ENCODE peak calls at places on chromosomes 12 and 14, in four cellular contexts. One of them, this sample, is unnamed.

GRCh38 chr12:123150273-123150803 is 552 bp downstream of the PITPNM2 start:
- DNase-seq in HEK293T: peak; percentile 56
- DNase-seq in HepG2: no peak
- DNase-seq in GM12878: no peak
- DNase-seq in this sample: peak; percentile 80

GRCh38 chr12:10191865-10192264 is 13.0 kb downstream of the TMEM52B start:
- DNase-seq in HEK293T: no peak
- DNase-seq in HepG2: no peak
- DNase-seq in GM12878: no peak
- DNase-seq in this sample: no peak

GRCh38 chr14:21268612-21269251 is 510 bp downstream of the HNRNPC start:
- DNase-seq in HEK293T: no peak
- DNase-seq in HepG2: peak; percentile 77
- DNase-seq in GM12878: no peak
- DNase-seq in this sample: peak; percentile 70

GRCh38 chr12:49983892-49984291 is 11.1 kb downstream of the AQP6 start:
- DNase-seq in HEK293T: no peak
- DNase-seq in HepG2: no peak
- DNase-seq in GM12878: no peak
- DNase-seq in this sample: peak; percentile 65

GRCh38 chr12:88638956-88639355 is 58.7 kb upstream of the KITLG start:
- DNase-seq in HEK293T: no peak
- DNase-seq in HepG2: no peak
- DNase-seq in GM12878: no peak
- DNase-seq in this sample: no peak

GRCh38 chr12:66087365-66087943 is 43.1 kb downstream of the LLPH start:
- DNase-seq in HEK293T: peak; percentile 61
- DNase-seq in HepG2: peak; percentile 57
- DNase-seq in GM12878: no peak
- DNase-seq in this sample: peak; percentile 39

GRCh38 chr14:56235388-56235787 is 117.2 kb downstream of the PELI2 start:
- DNase-seq in HEK293T: no peak
- DNase-seq in HepG2: no peak
- DNase-seq in GM12878: no peak
- DNase-seq in this sample: no peak

GRCh38 chr14:103216857-103217256 is 93.6 kb downstream of the TNFAIP2 start:
- DNase-seq in HEK293T: no peak
- DNase-seq in HepG2: no peak
- DNase-seq in GM12878: no peak
- DNase-seq in this sample: no peak

GRCh38 chr14:64423987-64424386 is 35.8 kb downstream of the MTHFD1 start:
- DNase-seq in HEK293T: no peak
- DNase-seq in HepG2: no peak
- DNase-seq in GM12878: no peak
- DNase-seq in this sample: no peak

GRCh38 chr12:105428793-105429192 is 98.3 kb downstream of the C12orf75 start:
- DNase-seq in HEK293T: no peak
- DNase-seq in HepG2: no peak
- DNase-seq in GM12878: no peak
- DNase-seq in this sample: no peak

GRCh38 chr12:50110127-50110761 is 1.8 kb upstream of the COX14 start:
- DNase-seq in HEK293T: no peak
- DNase-seq in HepG2: peak; percentile 86
- DNase-seq in GM12878: peak; percentile 50
- DNase-seq in this sample: peak; percentile 87

GRCh38 chr12:93000026-93000425 is 70.9 kb upstream of the EEA1 start:
- DNase-seq in HEK293T: no peak
- DNase-seq in HepG2: no peak
- DNase-seq in GM12878: no peak
- DNase-seq in this sample: no peak

GRCh38 chr12:131129839-131130238 is 176.1 kb downstream of the ADGRD1 start:
- DNase-seq in HEK293T: no peak
- DNase-seq in HepG2: no peak
- DNase-seq in GM12878: no peak
- DNase-seq in this sample: no peak

GRCh38 chr14:52902971-52903385 is 47.9 kb downstream of the FERMT2 start:
- DNase-seq in HEK293T: no peak
- DNase-seq in HepG2: no peak
- DNase-seq in GM12878: no peak
- DNase-seq in this sample: no peak

GRCh38 chr12:28507055-28507454 is 316.8 kb downstream of the CCDC91 start:
- DNase-seq in HEK293T: no peak
- DNase-seq in HepG2: no peak
- DNase-seq in GM12878: no peak
- DNase-seq in this sample: no peak

GRCh38 chr14:84826349-84826748 is 703.6 kb upstream of the FLRT2 start:
- DNase-seq in HEK293T: no peak
- DNase-seq in HepG2: no peak
- DNase-seq in GM12878: no peak
- DNase-seq in this sample: no peak
- TF ChIP-seq FOXK2 in HEK293T: no peak
- TF ChIP-seq FOXK2 in HepG2: no peak
- TF ChIP-seq FOXK2 in GM12878: no peak
- TF ChIP-seq FOXK2 in this sample: no peak

GRCh38 chr14:85423889-85424288 is 106.1 kb upstream of the FLRT2 start:
- DNase-seq in HEK293T: no peak
- DNase-seq in HepG2: no peak
- DNase-seq in GM12878: no peak
- DNase-seq in this sample: no peak

GRCh38 chr14:85420278-85420677 is 109.7 kb upstream of the FLRT2 start:
- DNase-seq in HEK293T: no peak
- DNase-seq in HepG2: no peak
- DNase-seq in GM12878: no peak
- DNase-seq in this sample: no peak

GRCh38 chr14:85418716-85419115 is 111.2 kb upstream of the FLRT2 start:
- DNase-seq in HEK293T: no peak
- DNase-seq in HepG2: no peak
- DNase-seq in GM12878: no peak
- DNase-seq in this sample: no peak

GRCh38 chr14:85420707-85421106 is 109.2 kb upstream of the FLRT2 start:
- DNase-seq in HEK293T: no peak
- DNase-seq in HepG2: no peak
- DNase-seq in GM12878: no peak
- DNase-seq in this sample: no peak

DNA sequence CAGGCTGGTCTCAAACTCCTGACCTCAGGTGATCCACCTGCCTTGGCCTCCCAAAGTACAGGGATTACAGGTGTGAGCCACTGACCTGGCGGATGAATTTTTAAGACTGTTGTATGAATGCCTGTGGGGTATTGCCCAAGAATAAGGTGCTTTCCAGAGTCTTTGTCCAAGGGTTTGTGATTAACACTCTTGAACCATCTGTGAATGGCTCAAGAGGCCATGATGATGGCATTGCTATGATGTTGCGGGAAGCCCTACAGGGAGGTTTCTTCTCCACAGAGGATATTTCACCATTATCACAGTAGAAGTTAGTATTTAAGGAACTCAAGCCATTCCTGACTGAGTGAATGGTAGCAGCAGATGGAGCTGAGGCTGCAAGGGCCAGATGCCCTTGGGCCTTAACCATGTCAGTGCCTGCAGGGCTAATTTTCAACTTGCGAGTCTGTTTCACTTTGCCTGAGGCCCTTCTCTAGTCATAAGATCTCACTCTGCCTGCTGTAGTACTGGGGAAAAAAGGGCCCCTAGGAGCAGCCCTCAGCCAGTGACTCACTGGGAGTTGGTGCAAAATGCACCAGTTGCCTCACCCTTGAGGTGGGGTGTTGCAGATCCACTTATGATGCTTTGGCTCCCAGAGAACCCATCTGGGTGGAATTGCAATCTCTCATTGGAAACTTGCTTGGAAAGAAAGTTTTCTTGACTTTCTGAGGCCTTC is 108.6 kb upstream of the FLRT2 start:
- DNase-seq in HEK293T: no peak
- DNase-seq in HepG2: no peak
- DNase-seq in GM12878: no peak
- DNase-seq in this sample: no peak
- TF ChIP-seq FOXK2 in HEK293T: no peak
- TF ChIP-seq FOXK2 in HepG2: no peak
- TF ChIP-seq FOXK2 in GM12878: no peak
- TF ChIP-seq FOXK2 in this sample: no peak

GRCh38 chr14:77890873-77891272 is 91.0 kb downstream of the ADCK1 start:
- DNase-seq in HEK293T: no peak
- DNase-seq in HepG2: no peak
- DNase-seq in GM12878: no peak
- DNase-seq in this sample: no peak

GRCh38 chr14:77886010-77886409 is 86.1 kb downstream of the ADCK1 start:
- DNase-seq in HEK293T: no peak
- DNase-seq in HepG2: no peak
- DNase-seq in GM12878: no peak
- DNase-seq in this sample: no peak

GRCh38 chr14:77892890-77893484 is 93.1 kb downstream of the ADCK1 start:
- DNase-seq in HEK293T: no peak
- DNase-seq in HepG2: no peak
- DNase-seq in GM12878: no peak
- DNase-seq in this sample: peak; percentile 39

GRCh38 chr14:77892381-77892871 is 92.5 kb downstream of the ADCK1 start:
- DNase-seq in HEK293T: no peak
- DNase-seq in HepG2: no peak
- DNase-seq in GM12878: no peak
- DNase-seq in this sample: peak; percentile 45

DNA sequence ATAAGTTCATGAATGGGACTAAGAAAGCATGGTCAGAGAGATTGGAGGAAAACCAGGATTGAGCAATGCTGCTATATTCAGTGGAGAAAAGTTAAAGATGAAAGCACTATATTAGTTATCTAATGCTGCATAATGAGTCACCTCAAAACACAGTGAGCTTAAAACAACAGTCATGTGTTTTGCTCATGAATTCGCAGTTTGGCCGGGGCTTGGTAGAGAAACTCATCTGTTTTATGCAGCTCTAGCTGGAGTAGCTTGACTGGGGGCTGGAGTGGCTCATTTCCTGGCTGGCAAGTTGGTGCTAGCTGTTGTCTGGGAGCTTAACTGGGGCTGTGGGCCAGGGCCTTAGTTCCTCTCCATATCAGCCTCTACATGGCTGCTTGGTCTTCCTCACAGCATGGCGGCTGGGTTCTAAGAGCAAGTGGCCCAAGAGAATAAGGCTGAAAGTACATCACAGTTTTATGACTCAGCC is 90.1 kb downstream of the ADCK1 start:
- DNase-seq in HEK293T: no peak
- DNase-seq in HepG2: no peak
- DNase-seq in GM12878: no peak
- DNase-seq in this sample: no peak
- TF ChIP-seq FOXK2 in HEK293T: no peak
- TF ChIP-seq FOXK2 in HepG2: no peak
- TF ChIP-seq FOXK2 in GM12878: no peak
- TF ChIP-seq FOXK2 in this sample: no peak

GRCh38 chr12:46433829-46434228 is 61.3 kb upstream of the SLC38A2 start:
- DNase-seq in HEK293T: no peak
- DNase-seq in HepG2: no peak
- DNase-seq in GM12878: no peak
- DNase-seq in this sample: no peak

GRCh38 chr12:46432325-46432724 is 59.8 kb upstream of the SLC38A2 start:
- DNase-seq in HEK293T: no peak
- DNase-seq in HepG2: no peak
- DNase-seq in GM12878: no peak
- DNase-seq in this sample: no peak

GRCh38 chr12:46435625-46436024 is 63.1 kb upstream of the SLC38A2 start:
- DNase-seq in HEK293T: no peak
- DNase-seq in HepG2: no peak
- DNase-seq in GM12878: no peak
- DNase-seq in this sample: peak; percentile 49

GRCh38 chr12:46430340-46430948 is 57.9 kb upstream of the SLC38A2 start:
- DNase-seq in HEK293T: no peak
- DNase-seq in HepG2: peak; percentile 95
- DNase-seq in GM12878: peak; percentile 64
- DNase-seq in this sample: peak; percentile 63
- TF ChIP-seq FOXK2 in HEK293T: no peak
- TF ChIP-seq FOXK2 in HepG2: no peak
- TF ChIP-seq FOXK2 in GM12878: no peak
- TF ChIP-seq FOXK2 in this sample: peak; percentile 75

GRCh38 chr14:71498151-71498734 is 434.0 kb upstream of the RGS6 start:
- DNase-seq in HEK293T: no peak
- DNase-seq in HepG2: no peak
- DNase-seq in GM12878: no peak
- DNase-seq in this sample: no peak
- TF ChIP-seq FOXK2 in HEK293T: no peak
- TF ChIP-seq FOXK2 in HepG2: no peak
- TF ChIP-seq FOXK2 in GM12878: no peak
- TF ChIP-seq FOXK2 in this sample: no peak

DNA sequence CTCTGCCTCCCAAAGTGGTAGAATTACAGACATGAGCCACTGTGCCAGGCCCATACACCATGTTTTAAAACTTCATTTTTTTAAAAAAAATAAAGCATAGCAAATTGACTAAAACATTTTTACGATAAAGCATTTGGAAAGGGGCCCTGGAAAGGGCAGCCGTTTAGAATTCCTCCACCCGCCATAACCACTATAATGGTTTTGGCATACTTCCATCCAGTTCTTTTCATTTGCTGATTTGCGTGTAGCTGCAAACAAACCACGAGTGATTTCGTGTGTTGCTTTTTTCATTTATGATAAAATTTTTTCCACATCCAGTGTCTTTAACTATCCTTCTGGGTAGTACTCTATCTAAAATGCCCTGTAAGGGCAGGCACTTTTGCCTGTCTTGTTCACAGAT is 91.8 kb upstream of the RIN3 start:
- DNase-seq in HEK293T: no peak
- DNase-seq in HepG2: no peak
- DNase-seq in GM12878: no peak
- DNase-seq in this sample: no peak
- TF ChIP-seq FOXK2 in HEK293T: no peak
- TF ChIP-seq FOXK2 in HepG2: no peak
- TF ChIP-seq FOXK2 in GM12878: no peak
- TF ChIP-seq FOXK2 in this sample: no peak

This sample was measured in K562.